ENCODE peak calls at places on chromosomes 7 and 10, in seven cellular contexts. One of them, this sample, is unnamed.

GRCh38 chr10:7251696-7252465 is 159.0 kb downstream of the SFMBT2 start:
- DNase-seq in NCI-H2029 treated with DMSO at 0.1 percent for 48 hours: no peak
- DNase-seq in heart right ventricle: peak
- DNase-seq in omental fat pad: no peak
- DNase-seq in cardiac fibroblast: no peak
- DNase-seq in CD8-positive, alpha-beta T cell: no peak
- DNase-seq in HFFc6: no peak
- DNase-seq in this sample: no peak

GRCh38 chr7:69205576-69205975 is 392.7 kb upstream of the AUTS2 start:
- DNase-seq in heart right ventricle: no peak
- DNase-seq in HFFc6: no peak
- DNase-seq in NCI-H2029 treated with DMSO at 0.1 percent for 48 hours: no peak
- DNase-seq in cardiac fibroblast: no peak
- DNase-seq in omental fat pad: no peak
- DNase-seq in CD8-positive, alpha-beta T cell: no peak
- DNase-seq in this sample: no peak

GRCh38 chr7:99386584-99387238 is 12.2 kb downstream of the ARPC1B start:
- DNase-seq in heart right ventricle: no peak
- DNase-seq in HFFc6: peak
- DNase-seq in cardiac fibroblast: peak
- DNase-seq in NCI-H2029 treated with DMSO at 0.1 percent for 48 hours: no peak
- DNase-seq in CD8-positive, alpha-beta T cell: no peak
- DNase-seq in omental fat pad: no peak
- DNase-seq in this sample: peak

GRCh38 chr10:82953331-82953730 is 1078.3 kb downstream of the NRG3 start:
- DNase-seq in omental fat pad: no peak
- DNase-seq in cardiac fibroblast: no peak
- DNase-seq in HFFc6: no peak
- DNase-seq in NCI-H2029 treated with DMSO at 0.1 percent for 48 hours: no peak
- DNase-seq in CD8-positive, alpha-beta T cell: no peak
- DNase-seq in heart right ventricle: no peak
- DNase-seq in this sample: no peak

GRCh38 chr7:151558575-151558974 is 38.9 kb upstream of the RHEB start:
- DNase-seq in cardiac fibroblast: no peak
- DNase-seq in CD8-positive, alpha-beta T cell: no peak
- DNase-seq in NCI-H2029 treated with DMSO at 0.1 percent for 48 hours: no peak
- DNase-seq in heart right ventricle: no peak
- DNase-seq in omental fat pad: no peak
- DNase-seq in HFFc6: peak
- DNase-seq in this sample: no peak

GRCh38 chr10:126062132-126063032 is 166.0 kb downstream of the FANK1 start:
- DNase-seq in cardiac fibroblast: peak
- DNase-seq in NCI-H2029 treated with DMSO at 0.1 percent for 48 hours: no peak
- DNase-seq in omental fat pad: peak
- DNase-seq in CD8-positive, alpha-beta T cell: no peak
- DNase-seq in heart right ventricle: peak
- DNase-seq in HFFc6: peak
- DNase-seq in this sample: peak

GRCh38 chr10:132450825-132451505 is 54.0 kb downstream of the PWWP2B start:
- DNase-seq in HFFc6: no peak
- DNase-seq in heart right ventricle: no peak
- DNase-seq in omental fat pad: no peak
- DNase-seq in NCI-H2029 treated with DMSO at 0.1 percent for 48 hours: no peak
- DNase-seq in CD8-positive, alpha-beta T cell: no peak
- DNase-seq in cardiac fibroblast: no peak
- DNase-seq in this sample: no peak

GRCh38 chr7:73358590-73359275 is 30.8 kb downstream of the FKBP6 start:
- DNase-seq in CD8-positive, alpha-beta T cell: no peak
- DNase-seq in NCI-H2029 treated with DMSO at 0.1 percent for 48 hours: no peak
- DNase-seq in heart right ventricle: no peak
- DNase-seq in omental fat pad: no peak
- DNase-seq in HFFc6: no peak
- DNase-seq in cardiac fibroblast: no peak
- DNase-seq in this sample: no peak

GRCh38 chr7:156919132-156919713 is 26.2 kb upstream of the LMBR1 start:
- DNase-seq in CD8-positive, alpha-beta T cell: no peak
- DNase-seq in heart right ventricle: no peak
- DNase-seq in omental fat pad: no peak
- DNase-seq in HFFc6: no peak
- DNase-seq in NCI-H2029 treated with DMSO at 0.1 percent for 48 hours: no peak
- DNase-seq in cardiac fibroblast: no peak
- DNase-seq in this sample: no peak

GRCh38 chr10:66940950-66941349 is 15.1 kb downstream of the LRRTM3 start:
- DNase-seq in cardiac fibroblast: no peak
- DNase-seq in HFFc6: no peak
- DNase-seq in heart right ventricle: no peak
- DNase-seq in omental fat pad: no peak
- DNase-seq in CD8-positive, alpha-beta T cell: no peak
- DNase-seq in NCI-H2029 treated with DMSO at 0.1 percent for 48 hours: no peak
- DNase-seq in this sample: no peak

GRCh38 chr10:102545997-102546396 is 42.2 kb downstream of the SUFU start:
- DNase-seq in omental fat pad: no peak
- DNase-seq in NCI-H2029 treated with DMSO at 0.1 percent for 48 hours: no peak
- DNase-seq in cardiac fibroblast: no peak
- DNase-seq in HFFc6: no peak
- DNase-seq in heart right ventricle: no peak
- DNase-seq in CD8-positive, alpha-beta T cell: no peak
- DNase-seq in this sample: no peak

GRCh38 chr7:160958-161725 is 31.2 kb upstream of the FAM20C start:
- DNase-seq in NCI-H2029 treated with DMSO at 0.1 percent for 48 hours: no peak
- DNase-seq in CD8-positive, alpha-beta T cell: no peak
- DNase-seq in heart right ventricle: no peak
- DNase-seq in HFFc6: no peak
- DNase-seq in omental fat pad: no peak
- DNase-seq in cardiac fibroblast: no peak
- DNase-seq in this sample: no peak

GRCh38 chr10:6625428-6625827 is 45.4 kb upstream of the PRKCQ start:
- DNase-seq in NCI-H2029 treated with DMSO at 0.1 percent for 48 hours: no peak
- DNase-seq in CD8-positive, alpha-beta T cell: no peak
- DNase-seq in HFFc6: no peak
- DNase-seq in heart right ventricle: no peak
- DNase-seq in omental fat pad: no peak
- DNase-seq in cardiac fibroblast: no peak
- DNase-seq in this sample: no peak

GRCh38 chr7:92043098-92043497 is 91.2 kb downstream of the CYP51A1 start:
- DNase-seq in cardiac fibroblast: no peak
- DNase-seq in HFFc6: no peak
- DNase-seq in CD8-positive, alpha-beta T cell: no peak
- DNase-seq in heart right ventricle: no peak
- DNase-seq in NCI-H2029 treated with DMSO at 0.1 percent for 48 hours: no peak
- DNase-seq in omental fat pad: no peak
- DNase-seq in this sample: no peak

GRCh38 chr10:131065673-131066331 is 245.7 kb downstream of the TCERG1L start:
- DNase-seq in CD8-positive, alpha-beta T cell: no peak
- DNase-seq in cardiac fibroblast: no peak
- DNase-seq in NCI-H2029 treated with DMSO at 0.1 percent for 48 hours: no peak
- DNase-seq in HFFc6: no peak
- DNase-seq in heart right ventricle: peak
- DNase-seq in omental fat pad: no peak
- DNase-seq in this sample: no peak

GRCh38 chr7:95012001-95012400 is 104.6 kb downstream of the PPP1R9A start:
- DNase-seq in omental fat pad: no peak
- DNase-seq in HFFc6: no peak
- DNase-seq in NCI-H2029 treated with DMSO at 0.1 percent for 48 hours: no peak
- DNase-seq in CD8-positive, alpha-beta T cell: no peak
- DNase-seq in cardiac fibroblast: no peak
- DNase-seq in heart right ventricle: no peak
- DNase-seq in this sample: no peak

GRCh38 chr7:68689087-68689433 is 909.2 kb upstream of the AUTS2 start:
- DNase-seq in omental fat pad: no peak
- DNase-seq in CD8-positive, alpha-beta T cell: no peak
- DNase-seq in heart right ventricle: no peak
- DNase-seq in cardiac fibroblast: no peak
- DNase-seq in NCI-H2029 treated with DMSO at 0.1 percent for 48 hours: no peak
- DNase-seq in HFFc6: no peak
- DNase-seq in this sample: no peak

GRCh38 chr7:131197920-131198610 is 129.6 kb upstream of the MKLN1 start:
- DNase-seq in omental fat pad: no peak
- DNase-seq in heart right ventricle: no peak
- DNase-seq in cardiac fibroblast: peak
- DNase-seq in NCI-H2029 treated with DMSO at 0.1 percent for 48 hours: no peak
- DNase-seq in CD8-positive, alpha-beta T cell: no peak
- DNase-seq in HFFc6: peak
- DNase-seq in this sample: no peak

GRCh38 chr7:128892521-128893250 is 17.8 kb downstream of the KCP start:
- DNase-seq in CD8-positive, alpha-beta T cell: no peak
- DNase-seq in HFFc6: no peak
- DNase-seq in NCI-H2029 treated with DMSO at 0.1 percent for 48 hours: no peak
- DNase-seq in omental fat pad: no peak
- DNase-seq in heart right ventricle: no peak
- DNase-seq in cardiac fibroblast: no peak
- DNase-seq in this sample: no peak

GRCh38 chr10:81414038-81414437 is 461.0 kb upstream of the NRG3 start:
- DNase-seq in NCI-H2029 treated with DMSO at 0.1 percent for 48 hours: no peak
- DNase-seq in omental fat pad: no peak
- DNase-seq in heart right ventricle: no peak
- DNase-seq in HFFc6: no peak
- DNase-seq in cardiac fibroblast: peak
- DNase-seq in CD8-positive, alpha-beta T cell: no peak
- DNase-seq in this sample: no peak

GRCh38 chr10:130127612-130128607 is 8.3 kb upstream of the GLRX3 start:
- DNase-seq in omental fat pad: no peak
- DNase-seq in HFFc6: peak
- DNase-seq in CD8-positive, alpha-beta T cell: peak
- DNase-seq in heart right ventricle: peak
- DNase-seq in cardiac fibroblast: peak
- DNase-seq in NCI-H2029 treated with DMSO at 0.1 percent for 48 hours: peak
- DNase-seq in this sample: peak

GRCh38 chr7:38312776-38313175 is 39.3 kb upstream of the TARP start:
- DNase-seq in cardiac fibroblast: no peak
- DNase-seq in NCI-H2029 treated with DMSO at 0.1 percent for 48 hours: no peak
- DNase-seq in HFFc6: no peak
- DNase-seq in omental fat pad: no peak
- DNase-seq in heart right ventricle: no peak
- DNase-seq in CD8-positive, alpha-beta T cell: no peak
- DNase-seq in this sample: no peak

GRCh38 chr7:2195403-2196246 is 37.1 kb downstream of the MAD1L1 start:
- DNase-seq in omental fat pad: no peak
- DNase-seq in cardiac fibroblast: no peak
- DNase-seq in NCI-H2029 treated with DMSO at 0.1 percent for 48 hours: peak
- DNase-seq in heart right ventricle: peak
- DNase-seq in HFFc6: no peak
- DNase-seq in CD8-positive, alpha-beta T cell: no peak
- DNase-seq in this sample: no peak

GRCh38 chr7:124893140-124893810 is 36.4 kb downstream of the POT1 start:
- DNase-seq in heart right ventricle: no peak
- DNase-seq in CD8-positive, alpha-beta T cell: no peak
- DNase-seq in NCI-H2029 treated with DMSO at 0.1 percent for 48 hours: no peak
- DNase-seq in cardiac fibroblast: no peak
- DNase-seq in omental fat pad: no peak
- DNase-seq in HFFc6: no peak
- DNase-seq in this sample: no peak

GRCh38 chr7:156429514-156429913 is 211.1 kb upstream of the RNF32 start:
- DNase-seq in CD8-positive, alpha-beta T cell: no peak
- DNase-seq in heart right ventricle: no peak
- DNase-seq in NCI-H2029 treated with DMSO at 0.1 percent for 48 hours: no peak
- DNase-seq in cardiac fibroblast: no peak
- DNase-seq in omental fat pad: no peak
- DNase-seq in HFFc6: no peak
- DNase-seq in this sample: no peak

GRCh38 chr10:110681023-110681681 is 37.0 kb downstream of the RBM20 start:
- DNase-seq in CD8-positive, alpha-beta T cell: no peak
- DNase-seq in omental fat pad: no peak
- DNase-seq in NCI-H2029 treated with DMSO at 0.1 percent for 48 hours: no peak
- DNase-seq in HFFc6: peak
- DNase-seq in heart right ventricle: peak
- DNase-seq in cardiac fibroblast: peak
- DNase-seq in this sample: no peak

GRCh38 chr10:127928021-127928806 is 21.3 kb downstream of the PTPRE start:
- DNase-seq in heart right ventricle: no peak
- DNase-seq in NCI-H2029 treated with DMSO at 0.1 percent for 48 hours: no peak
- DNase-seq in CD8-positive, alpha-beta T cell: no peak
- DNase-seq in omental fat pad: no peak
- DNase-seq in HFFc6: no peak
- DNase-seq in cardiac fibroblast: peak
- DNase-seq in this sample: no peak

GRCh38 chr10:131641898-131642297 is 258.9 kb upstream of the PPP2R2D start:
- DNase-seq in heart right ventricle: no peak
- DNase-seq in cardiac fibroblast: no peak
- DNase-seq in NCI-H2029 treated with DMSO at 0.1 percent for 48 hours: no peak
- DNase-seq in CD8-positive, alpha-beta T cell: no peak
- DNase-seq in omental fat pad: no peak
- DNase-seq in HFFc6: no peak
- DNase-seq in this sample: no peak

GRCh38 chr10:12067336-12067735 is 1.4 kb upstream of the DHTKD1 start:
- DNase-seq in NCI-H2029 treated with DMSO at 0.1 percent for 48 hours: no peak
- DNase-seq in HFFc6: peak
- DNase-seq in omental fat pad: no peak
- DNase-seq in CD8-positive, alpha-beta T cell: no peak
- DNase-seq in heart right ventricle: no peak
- DNase-seq in cardiac fibroblast: peak
- DNase-seq in this sample: peak

GRCh38 chr7:66542049-66542448 is 86.6 kb upstream of the KCTD7 start:
- DNase-seq in heart right ventricle: no peak
- DNase-seq in NCI-H2029 treated with DMSO at 0.1 percent for 48 hours: no peak
- DNase-seq in cardiac fibroblast: peak
- DNase-seq in HFFc6: no peak
- DNase-seq in CD8-positive, alpha-beta T cell: no peak
- DNase-seq in omental fat pad: no peak
- DNase-seq in this sample: no peak

GRCh38 chr10:51804861-51805260 is 105.5 kb upstream of the CSTF2T start:
- DNase-seq in CD8-positive, alpha-beta T cell: no peak
- DNase-seq in HFFc6: peak
- DNase-seq in cardiac fibroblast: peak
- DNase-seq in heart right ventricle: no peak
- DNase-seq in omental fat pad: no peak
- DNase-seq in NCI-H2029 treated with DMSO at 0.1 percent for 48 hours: no peak
- DNase-seq in this sample: no peak

GRCh38 chr10:73576890-73577591 is 14.1 kb downstream of the USP54 start:
- DNase-seq in heart right ventricle: no peak
- DNase-seq in CD8-positive, alpha-beta T cell: no peak
- DNase-seq in cardiac fibroblast: peak
- DNase-seq in NCI-H2029 treated with DMSO at 0.1 percent for 48 hours: no peak
- DNase-seq in HFFc6: no peak
- DNase-seq in omental fat pad: no peak
- DNase-seq in this sample: no peak

GRCh38 chr7:101804642-101805401 is 12.6 kb upstream of the CUX1 start:
- DNase-seq in heart right ventricle: no peak
- DNase-seq in CD8-positive, alpha-beta T cell: no peak
- DNase-seq in omental fat pad: no peak
- DNase-seq in HFFc6: no peak
- DNase-seq in NCI-H2029 treated with DMSO at 0.1 percent for 48 hours: no peak
- DNase-seq in cardiac fibroblast: no peak
- DNase-seq in this sample: no peak

GRCh38 chr10:72227826-72228225 is 11.8 kb upstream of the ASCC1 start:
- DNase-seq in HFFc6: no peak
- DNase-seq in CD8-positive, alpha-beta T cell: no peak
- DNase-seq in NCI-H2029 treated with DMSO at 0.1 percent for 48 hours: no peak
- DNase-seq in heart right ventricle: no peak
- DNase-seq in cardiac fibroblast: no peak
- DNase-seq in omental fat pad: no peak
- DNase-seq in this sample: no peak

GRCh38 chr7:68717176-68717575 is 881.1 kb upstream of the AUTS2 start:
- DNase-seq in HFFc6: no peak
- DNase-seq in cardiac fibroblast: no peak
- DNase-seq in CD8-positive, alpha-beta T cell: no peak
- DNase-seq in NCI-H2029 treated with DMSO at 0.1 percent for 48 hours: no peak
- DNase-seq in heart right ventricle: no peak
- DNase-seq in omental fat pad: no peak
- DNase-seq in this sample: no peak

GRCh38 chr7:83032195-83032594 is 130.5 kb downstream of the PCLO start:
- DNase-seq in heart right ventricle: no peak
- DNase-seq in NCI-H2029 treated with DMSO at 0.1 percent for 48 hours: no peak
- DNase-seq in omental fat pad: no peak
- DNase-seq in CD8-positive, alpha-beta T cell: no peak
- DNase-seq in HFFc6: no peak
- DNase-seq in cardiac fibroblast: no peak
- DNase-seq in this sample: no peak

GRCh38 chr7:40879941-40880558 is 745.2 kb downstream of the SUGCT start:
- DNase-seq in NCI-H2029 treated with DMSO at 0.1 percent for 48 hours: no peak
- DNase-seq in HFFc6: peak
- DNase-seq in CD8-positive, alpha-beta T cell: no peak
- DNase-seq in omental fat pad: no peak
- DNase-seq in heart right ventricle: no peak
- DNase-seq in cardiac fibroblast: peak
- DNase-seq in this sample: no peak

GRCh38 chr10:31090894-31091607 is 59.4 kb upstream of the ZNF438 start:
- DNase-seq in NCI-H2029 treated with DMSO at 0.1 percent for 48 hours: no peak
- DNase-seq in heart right ventricle: no peak
- DNase-seq in CD8-positive, alpha-beta T cell: no peak
- DNase-seq in cardiac fibroblast: no peak
- DNase-seq in HFFc6: no peak
- DNase-seq in omental fat pad: no peak
- DNase-seq in this sample: no peak